ENCODE peak calls at places on chromosomes 4 and X, in nine cellular contexts. C is SHP77; E is C1 segment of cervical spinal cord; O is anterior cingulate cortex; R is H4; J is stimulated activated CD4-positive, alpha-beta T cell treated with anti-CD3 and anti-CD28 coated beads, Interleukin-12 subunit alpha, Interleukin-12 subunit beta, amount 100 ng/mL, for 4 hours; V is stomach; P is NCI-H774; B is tibial artery. S is an unnamed sample.

GRCh38 chrX:23854945-23855344 is 52.8 kb downstream of the APOO start:
- DNase-seq in O (no peak), C (no peak), E (no peak), P (no peak), V (no peak), J (no peak), B (no peak), R (no peak), S (no peak)

GRCh38 chr4:52376107-52376704 is 282.9 kb downstream of the USP46 start:
- DNase-seq in P (peak), O (peak), E (no peak), V (no peak), J (no peak), R (peak), B (no peak), C (peak), S (peak)

GRCh38 chr4:26566027-26566578 is 17.8 kb upstream of the TBC1D19 start:
- DNase-seq in O (no peak), C (no peak), P (no peak), B (no peak), J (no peak), E (no peak), V (no peak), R (no peak), S (no peak)

GRCh38 chr4:173530326-173531062 is 465 bp upstream of the HAND2 start:
- DNase-seq in E (no peak), P (no peak), V (no peak), R (no peak), J (no peak), B (no peak), O (no peak), C (no peak), S (no peak)

GRCh38 chrX:53688300-53688699 is 1.8 kb upstream of the HUWE1 start:
- DNase-seq in C (no peak), E (no peak), O (no peak), V (no peak), B (no peak), J (no peak), P (no peak), R (no peak), S (no peak)

GRCh38 chr4:35106091-35106734 is 1138.1 kb downstream of the ARAP2 start:
- DNase-seq in R (no peak), C (peak), E (no peak), O (no peak), V (no peak), P (no peak), J (no peak), B (no peak), S (no peak)

GRCh38 chr4:94414907-94415306 is 36.8 kb upstream of the PDLIM5 start:
- DNase-seq in V (no peak), E (no peak), C (no peak), P (no peak), J (no peak), O (no peak), R (no peak), B (no peak), S (no peak)

GRCh38 chrX:12988797-12989196 is 13.9 kb downstream of the TMSB4X start:
- DNase-seq in P (peak), V (peak), B (no peak), J (no peak), O (no peak), E (no peak), C (peak), R (peak), S (peak)

GRCh38 chr4:13642163-13642562 is 14.6 kb upstream of the BOD1L1 start:
- DNase-seq in B (no peak), O (no peak), R (no peak), P (no peak), E (no peak), C (no peak), J (no peak), V (no peak), S (peak)

GRCh38 chrX:13131511-13132137 is 87.2 kb upstream of the FAM9C start:
- DNase-seq in V (no peak), J (no peak), P (no peak), O (no peak), B (no peak), E (no peak), C (no peak), R (peak), S (no peak)

GRCh38 chrX:96791559-96791958 is 92.1 kb upstream of the RPA4 start:
- DNase-seq in B (no peak), J (no peak), P (no peak), R (no peak), C (no peak), O (no peak), V (no peak), E (no peak), S (peak)

GRCh38 chr4:133148690-133149363 is at the start of gene PCDH10:
- DNase-seq in O (peak), R (peak), P (peak), C (peak), J (peak), E (peak), B (peak), V (peak), S (peak)

S was measured in fibroblast of lung.